ENCODE peak calls at places on chromosomes 13 and 19, in five cellular contexts. F is H9, U is neuronal stem cell, X is H1, Q is mesenchymal stem cell. G is an unnamed sample.

GRCh38 chr19:29771708-29772415 is 39.9 kb upstream of the CCNE1 start:
- DNase-seq in F (peak), U (peak), Q (peak), X (peak), G (peak)

GRCh38 chr13:72166102-72166660 is 299.2 kb upstream of the DACH1 start:
- DNase-seq in F (no peak), U (no peak), Q (peak), X (no peak), G (no peak)

GRCh38 chr13:31638577-31638976 is 100.7 kb upstream of the RXFP2 start:
- DNase-seq in U (no peak), Q (peak), X (no peak), F (no peak), G (no peak)

GRCh38 chr13:52127783-52128702 is 830 bp downstream of the NEK5 start:
- DNase-seq in Q (peak), X (peak), F (peak), U (peak), G (peak)

GRCh38 chr13:99329477-99329876 is 22.3 kb upstream of the GPR183 start:
- DNase-seq in Q (no peak), X (no peak), U (no peak), F (no peak), G (no peak)

GRCh38 chr13:38981096-38981495 is 9.5 kb downstream of the STOML3 start:
- DNase-seq in U (no peak), F (no peak), X (no peak), Q (no peak), G (no peak)

GRCh38 chr19:50666346-50667176 is 17.3 kb downstream of the C19orf81 start:
- DNase-seq in U (no peak), X (no peak), Q (no peak), F (no peak), G (no peak)

GRCh38 chr19:2550431-2551171 is 74.7 kb downstream of the GADD45B start:
- DNase-seq in Q (no peak), X (no peak), F (peak), U (no peak), G (no peak)

GRCh38 chr19:497861-498590 is 1.7 kb downstream of the MADCAM1 start:
- DNase-seq in U (no peak), X (no peak), F (peak), Q (no peak), G (no peak)

GRCh38 chr13:110470272-110471009 is 91.1 kb downstream of the RAB20 start:
- DNase-seq in Q (no peak), F (no peak), X (no peak), U (no peak), G (no peak)

DNA sequence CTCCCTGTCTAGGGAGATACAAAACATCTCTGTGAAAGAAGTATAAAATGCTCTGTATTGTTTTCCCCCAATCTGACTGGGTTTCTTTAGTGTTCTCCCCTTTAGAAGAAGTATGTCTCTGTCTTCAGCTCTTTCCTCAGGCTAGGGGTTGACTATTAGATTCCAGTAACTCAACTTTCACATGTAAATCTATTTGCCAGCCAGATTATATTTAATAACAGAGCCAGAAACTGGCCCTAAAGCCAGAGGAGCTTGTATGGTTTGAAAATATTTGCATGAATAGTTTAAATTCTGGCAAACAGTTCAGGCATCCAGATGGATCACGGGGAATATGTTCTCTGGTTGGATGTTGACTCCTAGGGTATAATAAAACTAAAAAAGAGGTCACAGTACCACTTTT is 22.3 kb upstream of the CYSLTR2 start:
- DNase-seq in X (no peak), Q (no peak), U (no peak), F (no peak), G (no peak)
- H2BK12ac ChIP-seq in X (no peak), Q (no peak), U (no peak), F (no peak), G (no peak)

DNA sequence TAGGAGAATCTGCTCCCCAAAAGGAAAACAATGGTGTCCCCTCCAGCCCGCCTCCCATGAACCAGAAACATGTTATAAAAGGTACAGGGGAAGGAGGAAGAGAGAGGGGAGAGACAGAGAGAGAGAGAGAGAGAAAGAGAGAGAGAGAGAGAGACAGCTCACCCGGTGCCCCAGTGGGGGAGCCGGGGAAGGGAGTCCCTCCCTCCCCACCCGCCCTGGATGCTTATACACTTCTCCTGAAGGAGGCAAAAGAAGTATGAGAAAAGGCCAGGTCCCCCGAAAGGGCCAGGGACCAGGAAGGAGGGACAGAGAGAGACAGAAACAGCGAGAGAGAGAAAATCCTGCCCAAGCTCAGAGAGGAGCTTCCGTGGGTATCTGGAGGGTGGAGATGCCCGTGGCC is 30.1 kb upstream of the ASF1B start:
- DNase-seq in X (no peak), U (no peak), Q (no peak), F (no peak), G (no peak)
- H2BK12ac ChIP-seq in X (no peak), U (no peak), Q (no peak), F (no peak), G (no peak)

GRCh38 chr19:41883821-41884733 is 1.1 kb downstream of the ARHGEF1 start:
- DNase-seq in Q (peak), U (peak), X (peak), F (peak), G (peak)
- H2BK12ac ChIP-seq in Q (no peak), U (no peak), X (no peak), F (no peak), G (no peak)

DNA sequence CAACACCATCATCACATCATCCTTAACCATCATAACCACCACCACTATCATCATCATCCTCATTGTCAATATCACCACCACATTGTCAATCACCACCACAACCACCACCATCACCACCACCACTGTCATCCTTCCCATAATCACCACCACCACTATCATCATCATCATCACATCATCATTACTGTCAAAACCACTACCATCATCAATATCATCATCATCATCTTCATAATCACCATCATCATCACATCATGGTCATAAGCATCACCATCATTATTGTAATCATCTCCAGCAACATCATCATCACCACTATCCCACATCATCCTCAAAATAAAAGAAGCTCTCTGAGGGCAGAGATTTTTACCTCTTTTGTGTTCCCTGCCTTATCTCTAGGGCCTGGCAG is 52.2 kb downstream of the MBD3L1 start:
- DNase-seq in U (no peak), F (no peak), X (no peak), Q (no peak), G (no peak)
- H2BK12ac ChIP-seq in U (no peak), F (no peak), X (no peak), Q (no peak), G (no peak)

GRCh38 chr19:4908781-4909171 is 525 bp upstream of the UHRF1 start:
- DNase-seq in F (no peak), U (no peak), Q (no peak), X (no peak), G (no peak)
- H2BK12ac ChIP-seq in F (no peak), U (peak), Q (no peak), X (peak), G (no peak)

DNA sequence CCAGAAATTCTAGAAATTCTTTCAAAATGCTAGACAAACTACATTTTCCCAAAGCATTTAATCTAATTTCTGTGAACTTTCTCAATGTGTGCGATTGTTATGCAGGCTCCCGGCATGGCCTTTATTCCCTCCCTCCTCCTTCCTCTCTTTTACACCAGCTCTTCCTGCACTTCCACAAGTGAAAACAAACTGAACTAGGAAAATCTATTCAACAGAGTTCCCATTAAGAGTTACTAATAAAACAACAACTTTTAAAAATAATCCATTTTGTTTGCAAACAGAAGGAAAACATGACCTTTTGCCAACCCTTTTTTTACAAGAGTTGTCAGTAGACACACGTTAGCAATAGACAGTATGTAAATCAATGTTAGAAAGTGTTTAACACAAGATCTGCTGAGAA is 98.2 kb downstream of the FOXO1 start:
- DNase-seq in F (no peak), U (no peak), X (no peak), Q (no peak), G (no peak)
- H2BK12ac ChIP-seq in F (no peak), U (no peak), X (no peak), Q (no peak), G (no peak)

DNA sequence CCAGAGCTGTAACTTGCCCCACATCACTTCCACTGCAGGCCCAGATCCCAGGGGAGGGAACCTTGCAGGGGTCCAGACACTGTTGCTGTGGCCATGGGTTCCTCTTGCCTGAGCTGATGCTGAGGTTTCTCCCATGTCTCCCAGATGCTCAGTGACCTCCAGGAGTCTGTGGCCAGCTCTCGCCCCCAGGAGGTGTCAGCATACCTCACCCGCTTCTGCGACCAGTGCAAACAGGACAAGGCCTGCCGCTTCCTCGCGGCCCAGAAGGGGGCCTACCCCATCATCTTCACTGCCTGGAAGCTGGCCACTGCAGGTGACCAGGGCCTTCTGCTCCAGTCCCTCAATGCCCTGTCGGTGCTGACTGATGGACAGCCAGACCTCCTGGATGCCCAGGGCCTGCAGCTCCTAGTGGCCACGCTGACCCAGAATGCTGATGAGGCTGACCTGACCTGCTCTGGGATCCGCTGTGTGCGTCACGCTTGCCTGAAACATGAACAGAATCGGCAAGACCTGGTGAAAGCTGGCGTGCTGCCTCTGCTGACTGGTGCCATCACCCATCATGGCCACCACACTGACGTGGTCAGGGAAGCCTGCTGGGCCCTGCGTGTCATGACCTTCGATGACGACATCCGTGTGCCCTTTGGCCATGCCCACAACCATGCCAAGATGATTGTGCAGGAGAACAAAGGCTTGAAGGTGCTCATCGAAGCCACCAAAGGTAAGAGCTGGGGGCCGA is 12.1 kb upstream of the SLC25A42 start:
- DNase-seq in U (no peak), X (no peak), F (no peak), Q (no peak), G (no peak)
- H2BK12ac ChIP-seq in U (no peak), X (no peak), F (no peak), Q (no peak), G (no peak)

DNA sequence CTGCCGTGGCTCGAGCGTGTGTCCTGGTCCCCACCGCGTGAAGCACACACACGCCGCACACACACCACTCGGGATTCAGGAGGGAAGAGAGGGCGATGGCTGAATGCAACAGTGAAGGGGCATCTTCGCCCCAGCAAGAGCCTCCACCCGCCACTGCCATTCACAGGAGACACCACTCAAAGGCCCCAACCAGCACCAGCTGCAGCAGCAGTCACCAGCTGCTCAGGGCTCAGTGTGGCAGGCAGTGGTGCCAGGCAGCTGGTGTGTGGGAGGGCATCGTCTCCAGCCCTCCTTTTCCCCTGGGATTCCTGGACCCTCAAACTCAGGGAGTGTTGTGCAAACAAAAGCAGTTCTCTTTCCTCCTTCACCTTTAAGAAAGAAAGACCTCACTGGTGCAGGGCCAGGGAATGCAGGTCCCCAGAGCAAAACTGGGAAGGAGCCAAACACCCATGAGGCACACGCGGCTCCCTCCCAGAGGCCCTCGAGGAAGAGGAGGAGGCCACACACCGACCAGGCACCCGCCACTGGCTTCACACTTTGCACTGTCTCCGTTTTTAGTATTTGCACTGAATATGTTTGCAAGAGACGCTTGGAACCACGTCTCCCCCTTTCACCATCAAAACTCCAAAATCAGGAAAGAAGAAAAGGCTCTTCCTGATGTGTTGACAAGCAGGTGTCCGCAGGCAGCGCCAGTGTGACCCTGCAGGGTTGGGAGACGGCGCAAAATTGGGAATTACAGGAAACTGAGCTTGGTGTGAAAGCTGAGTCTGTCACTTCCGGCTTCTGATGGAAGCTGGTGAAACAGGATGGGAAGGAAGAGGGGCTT is 26.5 kb upstream of the F7 start:
- DNase-seq in U (no peak), Q (no peak), X (no peak), F (no peak), G (no peak)
- H2BK12ac ChIP-seq in U (no peak), Q (no peak), X (no peak), F (no peak), G (no peak)

GRCh38 chr13:49781791-49782190 is 10.7 kb downstream of the KPNA3 start:
- DNase-seq in X (no peak), U (no peak), F (no peak), Q (no peak), G (no peak)

GRCh38 chr13:49782784-49783183 is 9.7 kb downstream of the KPNA3 start:
- DNase-seq in U (no peak), F (no peak), Q (no peak), X (no peak), G (no peak)

GRCh38 chr13:49786609-49787008 is 5.9 kb downstream of the KPNA3 start:
- DNase-seq in X (no peak), Q (no peak), U (no peak), F (no peak), G (no peak)

GRCh38 chr13:49784886-49785570 is 7.5 kb downstream of the KPNA3 start:
- DNase-seq in Q (no peak), X (no peak), F (no peak), U (no peak), G (no peak)

DNA sequence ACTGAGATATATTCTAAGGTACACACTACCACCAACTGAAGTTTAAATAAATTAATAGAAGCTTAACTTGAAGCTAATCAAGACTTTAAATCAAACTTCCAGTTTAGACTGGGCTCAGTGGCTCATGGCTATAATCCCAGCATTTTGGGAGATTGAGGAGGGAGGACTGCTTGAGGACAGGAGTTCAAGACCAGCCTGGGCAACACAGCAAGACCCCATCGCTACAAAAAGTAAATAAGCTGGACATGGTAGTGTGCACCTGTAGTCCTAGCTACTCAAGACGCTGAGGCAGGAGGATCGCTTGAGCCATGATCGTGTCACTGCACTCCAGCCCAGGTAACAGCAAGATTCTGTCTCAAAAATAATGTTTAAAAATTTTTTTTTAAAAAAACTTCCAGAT is 8.6 kb downstream of the KPNA3 start:
- DNase-seq in U (no peak), Q (no peak), F (no peak), X (no peak), G (no peak)
- H2BK12ac ChIP-seq in U (no peak), Q (no peak), F (no peak), X (no peak), G (no peak)

GRCh38 chr19:34049944-34050343 is 122.4 kb upstream of the LSM14A start:
- DNase-seq in F (no peak), Q (no peak), X (no peak), U (no peak), G (no peak)
- H2BK12ac ChIP-seq in F (no peak), Q (no peak), X (no peak), U (no peak), G (no peak)

G was measured in trophoblast cell.